ENCODE peak calls at places on chromosome 14, in six cellular contexts. H, S, V, F, D and Z are unnamed samples.
A peak's percentile ranks its signal among the peaks of the same experiment; 100 is the strongest.

GRCh38 chr14:32469388-32470160 is 140.5 kb downstream of the AKAP6 start:
- DNase-seq in H (no peak), F (peak; percentile 78), V (peak; percentile 39), D (peak; percentile 76), S (peak; percentile 66), Z (peak; percentile 67)

GRCh38 chr14:24196071-24197061 is 1.1 kb upstream of the TM9SF1 start:
- DNase-seq in F (peak; percentile 58), D (peak; percentile 22), S (peak; percentile 46), V (peak; percentile 17), H (no peak), Z (peak; percentile 11)

GRCh38 chr14:91327201-91327600 is 82.7 kb upstream of the GPR68 start:
- DNase-seq in D (no peak), S (no peak), F (no peak), H (no peak), V (no peak), Z (no peak)

GRCh38 chr14:58702466-58703148 is 64.8 kb downstream of the DACT1 start:
- DNase-seq in S (no peak), F (no peak), V (no peak), D (no peak), H (no peak), Z (no peak)

GRCh38 chr14:76870146-76870545 is 43.9 kb downstream of the LRRC74A start:
- DNase-seq in S (peak; percentile 20), F (no peak), H (no peak), D (no peak), V (no peak), Z (peak; percentile 36)

GRCh38 chr14:63632932-63633514 is 8.6 kb downstream of the WDR89 start:
- DNase-seq in V (no peak), S (peak; percentile 44), D (peak; percentile 44), H (no peak), F (peak; percentile 61), Z (peak; percentile 71)

GRCh38 chr14:88004637-88005036 is 298 bp upstream of the GPR65 start:
- DNase-seq in V (no peak), H (no peak), D (no peak), F (no peak), S (no peak), Z (no peak)

GRCh38 chr14:74080820-74081460 is 3.3 kb downstream of the ALDH6A1 start:
- DNase-seq in S (no peak), F (no peak), V (no peak), D (no peak), H (no peak), Z (no peak)

GRCh38 chr14:29215853-29216252 is 449.3 kb downstream of the FOXG1 start:
- DNase-seq in S (no peak), D (no peak), H (no peak), V (peak; percentile 2), F (peak; percentile 53), Z (no peak)

GRCh38 chr14:23438130-23438893 is 2.9 kb upstream of the MYH7 start:
- DNase-seq in S (no peak), H (no peak), D (no peak), V (no peak), F (no peak), Z (no peak)

GRCh38 chr14:68961781-68962584 is 17.1 kb downstream of the ACTN1 start:
- DNase-seq in D (peak; percentile 85), V (peak; percentile 92), H (peak; percentile 64), F (peak; percentile 65), S (no peak), Z (peak; percentile 93)
- H3K27ac ChIP-seq in D (peak overlapping the region; percentile 20), V (peak overlapping the region; percentile 43), H (peak overlapping the region; percentile 21), F (peak overlapping the region; percentile 37), S (peak overlapping the region; percentile 31), Z (peak overlapping the region; percentile 57)

GRCh38 chr14:54241517-54241916 is 155.3 kb upstream of the CDKN3 start:
- DNase-seq in S (no peak), F (no peak), V (no peak), D (no peak), H (no peak), Z (no peak)
- H2AFZ ChIP-seq in S (no peak overlapping the region), F (no peak overlapping the region), V (no peak overlapping the region), D (no peak overlapping the region), H (no peak overlapping the region), Z (no peak overlapping the region)

DNA sequence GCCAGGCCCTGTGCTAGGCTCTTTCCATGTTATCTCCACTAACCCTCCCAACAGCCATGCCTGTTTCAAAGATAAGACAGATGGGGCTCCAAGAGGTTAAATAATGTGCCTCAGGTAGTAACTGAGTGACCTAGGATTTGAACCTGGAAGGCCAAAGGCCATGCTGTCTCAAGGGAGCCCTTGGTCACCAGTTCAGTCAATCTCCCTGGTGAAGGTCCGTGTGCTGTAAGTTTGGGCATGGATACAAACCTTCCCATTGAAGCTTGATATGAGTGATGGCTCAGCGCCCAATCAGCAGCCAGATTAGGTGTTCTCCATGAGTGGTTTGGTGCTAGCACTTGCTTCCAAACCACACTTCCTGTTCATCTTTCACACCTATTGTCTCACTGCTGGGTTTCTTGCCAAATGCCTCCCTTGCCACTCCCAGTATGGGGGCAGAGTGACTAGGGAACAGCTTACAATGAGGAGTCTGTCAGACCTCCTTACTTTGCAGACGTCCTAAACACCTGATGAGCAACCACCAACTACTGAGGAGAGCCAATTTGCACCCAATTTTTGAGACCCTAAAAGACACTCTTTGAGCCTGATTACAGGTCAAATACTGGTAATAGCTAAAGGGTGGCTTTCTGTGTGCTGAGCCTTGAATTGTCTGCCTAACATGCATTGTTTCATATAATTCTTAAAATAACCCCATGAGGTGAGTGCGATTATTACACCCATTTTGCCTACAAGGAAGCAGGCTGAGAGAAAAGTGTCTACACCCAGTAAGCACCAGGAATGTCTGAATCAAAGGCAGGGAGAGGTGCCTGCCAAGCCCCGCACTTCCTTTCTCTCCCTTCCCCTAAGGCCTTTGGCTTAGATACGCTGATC is 48.5 kb upstream of the FOS start:
- DNase-seq in S (peak; percentile 38), V (peak; percentile 92), H (peak; percentile 79), F (peak; percentile 66), D (peak; percentile 34), Z (peak; percentile 74)
- H3K27ac ChIP-seq in S (peak overlapping the region; percentile 46), V (peak overlapping the region; percentile 92), H (peak overlapping the region; percentile 95), F (no peak overlapping the region), D (no peak overlapping the region), Z (peak overlapping the region; percentile 63)

DNA sequence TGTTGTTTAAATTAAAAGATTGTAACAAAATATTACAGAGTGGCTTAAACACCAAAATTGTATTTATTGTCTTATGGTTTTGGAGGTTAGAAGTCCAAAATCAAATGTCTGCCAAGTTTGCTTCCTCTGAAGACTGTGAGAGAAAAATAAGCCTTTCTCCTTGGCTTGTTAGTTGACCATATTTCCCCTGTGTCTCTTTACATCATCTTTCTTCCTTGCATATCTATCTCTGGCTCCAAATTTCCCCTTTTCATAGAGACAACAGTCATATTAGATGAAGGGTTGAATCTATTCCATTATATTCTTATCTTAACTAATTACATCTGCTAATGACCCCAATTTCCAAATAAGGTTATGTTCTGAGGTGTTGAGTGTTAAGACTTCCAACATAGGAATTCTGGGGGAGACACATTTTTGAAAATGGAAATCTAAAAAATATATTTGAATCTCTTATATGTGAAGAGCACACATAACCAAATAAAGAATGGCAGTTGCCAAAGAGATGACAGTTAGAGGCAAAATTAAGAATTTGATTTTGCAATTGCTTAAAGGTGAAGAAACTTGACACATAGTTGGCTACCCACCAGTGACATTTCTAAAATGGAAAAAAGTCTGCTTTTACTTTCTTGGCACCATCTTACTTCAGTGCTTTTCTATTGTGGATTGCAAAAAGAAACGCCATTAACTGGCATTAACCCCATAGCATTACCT is 407.2 kb downstream of the FSCB start:
- DNase-seq in D (no peak), H (no peak), V (no peak), F (no peak), S (no peak), Z (no peak)
- H2AFZ ChIP-seq in D (no peak overlapping the region), H (no peak overlapping the region), V (no peak overlapping the region), F (no peak overlapping the region), S (no peak overlapping the region), Z (no peak overlapping the region)

GRCh38 chr14:68774771-68775613 is 17.9 kb downstream of the ZFP36L1 start:
- DNase-seq in F (peak; percentile 89), D (peak; percentile 84), S (peak; percentile 82), H (no peak), V (peak; percentile 90), Z (peak; percentile 93)

GRCh38 chr14:68779761-68780323 is 13.0 kb downstream of the ZFP36L1 start:
- DNase-seq in F (peak; percentile 97), H (no peak), V (peak; percentile 64), S (peak; percentile 96), D (peak; percentile 91), Z (peak; percentile 98)

GRCh38 chr14:68780358-68781160 is 12.3 kb downstream of the ZFP36L1 start:
- DNase-seq in D (peak; percentile 62), H (no peak), S (peak; percentile 78), F (peak; percentile 82), V (no peak), Z (peak; percentile 43)

GRCh38 chr14:68775614-68776126 is 17.2 kb downstream of the ZFP36L1 start:
- DNase-seq in V (no peak), H (no peak), S (no peak), F (no peak), D (no peak), Z (no peak)

DNA sequence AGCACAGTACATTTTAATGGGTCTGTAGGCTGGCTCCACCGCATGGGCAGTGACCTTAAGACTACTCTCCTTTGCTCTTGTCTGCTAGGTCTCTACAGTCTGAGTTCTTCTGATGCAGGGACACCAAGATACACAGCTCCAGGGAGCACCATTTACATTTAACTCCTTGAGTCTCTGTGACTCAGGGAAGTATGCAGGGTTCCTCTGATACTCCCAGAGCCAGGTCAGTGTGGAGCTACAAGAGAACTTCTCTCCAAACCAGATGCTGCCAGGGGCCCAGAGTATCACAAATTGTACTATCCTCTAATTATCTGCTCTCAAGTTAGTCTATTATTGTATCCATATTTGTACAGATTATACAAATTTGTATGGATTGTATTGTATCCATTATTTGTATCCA is 15.2 kb downstream of the ZFP36L1 start:
- DNase-seq in V (no peak), F (no peak), S (no peak), D (no peak), H (no peak), Z (no peak)
- H3K27ac ChIP-seq in V (no peak overlapping the region), F (no peak overlapping the region), S (no peak overlapping the region), D (no peak overlapping the region), H (no peak overlapping the region), Z (no peak overlapping the region)

GRCh38 chr14:42629553-42629952 is 1022.9 kb downstream of the LRFN5 start:
- DNase-seq in H (no peak), D (no peak), V (no peak), S (no peak), F (no peak), Z (no peak)
- H2AFZ ChIP-seq in H (no peak overlapping the region), D (no peak overlapping the region), V (no peak overlapping the region), S (no peak overlapping the region), F (no peak overlapping the region), Z (no peak overlapping the region)